ENCODE peak calls at places on chromosomes 2 and 18, in seven cellular contexts. A, Y, F, Q, K, G and L are unnamed samples.

GRCh38 chr2:72028351-72028995 is 119.2 kb downstream of the CYP26B1 start:
- DNase-seq in Y (no peak), K (no peak), F (no peak), A (no peak), Q (no peak), G (no peak), L (no peak)

GRCh38 chr2:2847131-2847740 is 516.2 kb upstream of the MYT1L start:
- DNase-seq in G (no peak), A (no peak), Q (no peak), Y (no peak), F (no peak), K (no peak), L (no peak)

GRCh38 chr2:145221032-145221431 is 701.1 kb upstream of the ZEB2 start:
- DNase-seq in Y (no peak), Q (no peak), K (no peak), G (no peak), A (no peak), F (no peak), L (no peak)

GRCh38 chr2:65636024-65636423 is 203.6 kb upstream of the SPRED2 start:
- DNase-seq in Y (no peak), K (no peak), G (no peak), Q (no peak), A (no peak), F (no peak), L (no peak)

GRCh38 chr18:48827321-48828200 is 123.2 kb downstream of the SMAD7 start:
- DNase-seq in Q (no peak), K (peak), Y (no peak), F (peak), G (peak), A (no peak), L (no peak)

GRCh38 chr18:61047794-61048193 is 285.4 kb upstream of the CDH20 start:
- DNase-seq in G (no peak), Y (no peak), K (no peak), A (no peak), F (no peak), Q (no peak), L (no peak)

GRCh38 chr2:191637182-191638078 is 40.5 kb upstream of the NABP1 start:
- DNase-seq in A (no peak), Q (no peak), G (peak), F (no peak), K (no peak), Y (peak), L (no peak)

GRCh38 chr2:75428627-75429026 is 132.1 kb downstream of the EVA1A start:
- DNase-seq in Y (no peak), K (no peak), A (no peak), F (no peak), Q (no peak), G (no peak), L (no peak)

GRCh38 chr2:166410828-166411472 is 35.2 kb upstream of the SCN9A start:
- DNase-seq in K (peak), Q (no peak), Y (peak), G (peak), F (no peak), A (no peak), L (no peak)

GRCh38 chr2:71463342-71463654 is 9.9 kb downstream of the DYSF start:
- DNase-seq in Y (no peak), A (no peak), G (no peak), K (no peak), Q (no peak), F (no peak), L (no peak)

GRCh38 chr2:191245046-191245868 is at the start of gene MYO1B:
- DNase-seq in Y (peak), A (peak), Q (peak), F (peak), G (peak), K (no peak), L (no peak)

GRCh38 chr18:56747032-56747658 is 96.0 kb downstream of the WDR7 start:
- DNase-seq in K (no peak), F (no peak), Q (no peak), A (no peak), G (no peak), Y (no peak), L (no peak)

GRCh38 chr2:98086491-98087446 is at the start of gene VWA3B:
- DNase-seq in Y (peak), Q (peak), G (peak), F (peak), K (no peak), A (no peak), L (no peak)

GRCh38 chr2:192070099-192070498 is 124.6 kb downstream of the TMEFF2 start:
- DNase-seq in F (no peak), Y (peak), Q (no peak), K (no peak), A (no peak), G (peak), L (no peak)

GRCh38 chr2:190607657-190608357 is 41.1 kb upstream of the NAB1 start:
- DNase-seq in F (no peak), Q (no peak), G (peak), K (no peak), Y (peak), A (no peak), L (no peak)

GRCh38 chr2:118844261-118845004 is 3.0 kb downstream of the EN1 start:
- DNase-seq in G (peak), Q (no peak), F (no peak), K (no peak), Y (no peak), A (no peak), L (no peak)

GRCh38 chr2:241482556-241482955 is 25.8 kb downstream of the STK25 start:
- DNase-seq in F (no peak), K (no peak), G (no peak), A (no peak), Q (no peak), Y (no peak), L (no peak)

GRCh38 chr18:49055787-49056186 is 105.0 kb upstream of the SMAD7 start:
- DNase-seq in Q (no peak), K (peak), Y (peak), A (no peak), F (peak), G (peak), L (peak)